ENCODE peak calls at places on chromosomes 11 and 22, in nine cellular contexts. O is prostate gland, C is breast epithelium, H is A549, K is uterus, Q is heart left ventricle, D is ovary, J is GM12891, R is testis. N is an unnamed sample.

GRCh38 chr22:30079952-30080533 is at the start of gene HORMAD2:
- DNase-seq in O (no peak), K (no peak), C (no peak), Q (no peak), D (no peak), J (no peak), H (no peak), R (peak; percentile 85), N (no peak)

GRCh38 chr11:28836285-28837081 is 728.3 kb downstream of the METTL15 start:
- DNase-seq in O (no peak), J (no peak), H (peak; percentile 78), R (no peak), K (no peak), D (no peak), Q (no peak), C (no peak), N (no peak)

GRCh38 chr11:14041040-14041439 is 78.5 kb downstream of the SPON1 start:
- DNase-seq in H (no peak), O (no peak), K (no peak), R (no peak), D (no peak), Q (no peak), J (no peak), C (no peak), N (no peak)

GRCh38 chr22:45125198-45125597 is 38.5 kb upstream of the NUP50 start:
- DNase-seq in O (no peak), R (no peak), Q (no peak), D (no peak), K (no peak), J (no peak), H (no peak), C (no peak), N (no peak)

GRCh38 chr11:78080818-78081495 is 1.3 kb upstream of the NDUFC2 start:
- DNase-seq in D (no peak), H (no peak), K (no peak), R (no peak), O (no peak), Q (no peak), C (peak; percentile 5), J (no peak), N (no peak)

GRCh38 chr11:97732011-97732632 is 1288.6 kb upstream of the CNTN5 start:
- DNase-seq in Q (no peak), H (no peak), C (no peak), D (no peak), R (no peak), O (no peak), J (no peak), K (no peak), N (no peak)

GRCh38 chr11:90476442-90477007 is 253.7 kb upstream of the CHORDC1 start:
- DNase-seq in C (no peak), D (no peak), Q (peak; percentile 23), R (peak; percentile 62), O (no peak), J (no peak), K (no peak), H (no peak), N (no peak)

GRCh38 chr22:27438271-27438980 is 363.1 kb downstream of the MN1 start:
- DNase-seq in J (no peak), H (no peak), O (peak; percentile 25), K (no peak), Q (peak; percentile 64), D (peak; percentile 64), C (no peak), R (peak; percentile 41), N (no peak)

GRCh38 chr11:16773981-16774710 is 35.7 kb downstream of the C11orf58 start:
- DNase-seq in Q (no peak), J (no peak), O (no peak), R (no peak), H (no peak), K (no peak), C (no peak), D (no peak), N (no peak)

GRCh38 chr11:19800714-19801519 is 88.3 kb downstream of the NAV2 start:
- DNase-seq in Q (no peak), C (no peak), K (no peak), H (no peak), J (no peak), D (no peak), O (no peak), R (no peak), N (no peak)

GRCh38 chr11:62307950-62308349 is 9.1 kb upstream of the SCGB1D4 start:
- DNase-seq in O (no peak), D (no peak), Q (no peak), C (no peak), R (no peak), K (no peak), H (no peak), J (no peak), N (no peak)

GRCh38 chr22:25823276-25823675 is 81.3 kb downstream of the MYO18B start:
- DNase-seq in O (no peak), D (no peak), H (no peak), C (no peak), K (no peak), Q (no peak), J (no peak), R (no peak), N (no peak)

GRCh38 chr11:115301029-115301428 is 203.2 kb downstream of the CADM1 start:
- DNase-seq in Q (no peak), J (no peak), K (no peak), O (no peak), C (no peak), H (no peak), D (no peak), R (no peak), N (no peak)

GRCh38 chr22:23216331-23217170 is 36.2 kb downstream of the BCR start:
- DNase-seq in Q (no peak), J (no peak), O (no peak), C (no peak), K (no peak), R (no peak), D (no peak), H (no peak), N (no peak)

GRCh38 chr11:61734767-61735166 is 17.7 kb upstream of the MYRF start:
- DNase-seq in C (no peak), D (no peak), K (no peak), J (no peak), O (no peak), H (no peak), Q (no peak), R (no peak), N (no peak)

GRCh38 chr11:541433-541885 is 4.1 kb downstream of the LRRC56 start:
- DNase-seq in R (no peak), J (no peak), Q (no peak), D (no peak), O (no peak), C (no peak), H (no peak), K (no peak), N (no peak)

GRCh38 chr11:1889527-1889930 is 2.2 kb downstream of the PRR33 start:
- DNase-seq in H (no peak), R (no peak), J (no peak), C (no peak), O (no peak), Q (no peak), D (no peak), K (no peak), N (peak; percentile 22)

GRCh38 chr11:3803726-3804510 is 4.4 kb upstream of the PGAP2 start:
- DNase-seq in K (no peak), O (no peak), H (no peak), C (no peak), D (no peak), J (no peak), R (no peak), Q (no peak), N (no peak)

GRCh38 chr11:440065-441042 is 1.5 kb downstream of the ANO9 start:
- DNase-seq in C (no peak), H (no peak), O (no peak), K (no peak), Q (peak; percentile 33), J (no peak), R (no peak), D (no peak), N (no peak)

GRCh38 chr11:67268036-67268683 is 1.9 kb downstream of the GRK2 start:
- DNase-seq in Q (peak; percentile 28), D (no peak), R (no peak), O (no peak), C (no peak), J (peak; percentile 78), H (no peak), K (peak; percentile 17), N (peak; percentile 80)
- TF ChIP-seq POLR2A in Q (no peak), D (no peak), R (no peak), O (no peak), C (no peak), J (peak; percentile 59), H (no peak), K (no peak), N (peak; percentile 28)

DNA sequence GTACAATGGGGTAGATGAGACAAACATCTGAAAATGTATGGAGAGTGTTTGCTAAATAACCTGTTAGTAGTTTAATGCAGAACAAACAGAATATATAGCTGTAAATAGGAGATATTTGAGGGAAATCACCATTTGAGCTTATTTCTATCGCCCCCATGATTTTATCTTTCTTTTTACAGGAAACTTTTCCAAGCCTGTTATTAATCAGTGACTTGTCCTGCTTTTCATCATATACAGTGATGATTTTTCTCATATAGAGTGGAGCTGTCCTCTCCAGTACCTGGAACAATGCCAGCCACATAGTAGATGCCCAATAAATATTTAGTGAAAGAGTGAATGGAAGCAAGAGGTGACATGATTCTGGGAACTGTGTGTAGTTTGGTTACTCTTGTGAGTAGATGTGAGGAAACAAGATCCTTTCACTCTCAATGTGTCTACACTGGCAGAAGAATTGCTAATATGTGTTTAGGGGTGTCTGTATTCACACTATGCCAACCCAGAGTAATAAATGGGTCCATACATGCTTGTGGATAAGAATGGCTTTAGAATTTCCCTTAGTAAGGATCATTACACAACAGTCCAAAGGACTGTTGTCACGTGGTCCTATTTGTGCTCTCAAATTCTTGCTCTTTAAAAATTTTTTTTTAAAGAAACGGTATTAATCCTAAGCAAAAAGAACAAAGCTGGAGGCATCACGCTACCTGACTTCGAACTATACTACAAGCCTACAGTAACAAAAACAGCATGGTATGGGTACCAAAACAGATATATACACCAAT is 2.3 kb upstream of the PTS start:
- DNase-seq in H (no peak), K (no peak), O (no peak), J (no peak), Q (no peak), C (no peak), R (no peak), D (no peak), N (no peak)
- TF ChIP-seq POLR2A in H (no peak), K (no peak), O (no peak), J (no peak), Q (no peak), C (no peak), R (no peak), D (no peak), N (no peak)

GRCh38 chr11:33718441-33718840 is 17.8 kb downstream of the CD59 start:
- DNase-seq in J (no peak), H (no peak), C (no peak), D (no peak), K (no peak), O (no peak), Q (no peak), R (no peak), N (no peak)
- TF ChIP-seq POLR2A in J (no peak), H (no peak), C (no peak), D (no peak), K (no peak), O (no peak), Q (no peak), R (no peak), N (no peak)

DNA sequence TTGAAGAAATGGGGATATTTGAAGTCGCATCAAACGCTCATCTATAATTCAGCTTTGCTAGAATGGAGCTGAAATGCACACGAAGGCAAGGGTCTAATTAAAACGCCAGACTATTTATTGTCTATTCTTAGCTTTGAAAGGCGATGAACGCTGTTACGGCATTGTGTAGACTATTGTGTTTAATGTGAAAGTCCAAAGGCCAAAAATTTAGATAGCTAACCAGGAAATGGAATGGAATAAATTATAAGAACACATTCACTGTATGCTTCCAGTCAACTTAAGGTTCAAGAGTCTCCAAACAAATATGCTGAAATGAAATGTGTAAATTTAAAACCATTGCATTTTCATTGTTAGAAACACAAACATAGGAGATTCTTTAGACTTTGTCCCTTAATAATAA is 186.2 kb downstream of the CWF19L2 start:
- DNase-seq in O (no peak), R (no peak), J (no peak), Q (no peak), C (no peak), H (no peak), D (no peak), K (no peak), N (no peak)
- TF ChIP-seq POLR2A in O (no peak), R (no peak), J (no peak), Q (no peak), C (no peak), H (no peak), D (no peak), K (no peak), N (no peak)